ENCODE peak calls at places on chromosomes 6 and 20, in seven cellular contexts. F, S, I, O, L, W and M are unnamed samples.

GRCh38 chr6:165488624-165489295 is 174.3 kb downstream of the PDE10A start:
- DNase-seq in F (no peak), S (no peak), I (no peak), O (no peak), L (no peak), W (no peak), M (no peak)

GRCh38 chr6:167351656-167352354 is 26.9 kb downstream of the TTLL2 start:
- DNase-seq in F (no peak), S (no peak), I (no peak), O (no peak), L (no peak), W (no peak), M (no peak)

GRCh38 chr6:155887431-155887830 is 431.8 kb upstream of the NOX3 start:
- DNase-seq in F (no peak), S (no peak), I (no peak), O (no peak), L (peak; percentile 29), W (no peak), M (no peak)

GRCh38 chr6:6414946-6415345 is 94.5 kb upstream of the F13A1 start:
- DNase-seq in F (no peak), S (peak; percentile 79), I (no peak), O (no peak), L (no peak), W (no peak), M (no peak)

GRCh38 chr6:160386869-160387518 is 38.8 kb downstream of the SLC22A3 start:
- DNase-seq in F (peak; percentile 67), S (peak; percentile 95), I (no peak), O (peak; percentile 78), L (peak; percentile 51), W (no peak), M (no peak)

GRCh38 chr6:27630727-27631613 is 158.1 kb upstream of the ZNF184 start:
- DNase-seq in F (no peak), S (peak; percentile 74), I (no peak), O (peak; percentile 88), L (peak; percentile 92), W (peak; percentile 85), M (no peak)

GRCh38 chr20:63641792-63642517 is 11.3 kb downstream of the STMN3 start:
- DNase-seq in F (peak; percentile 77), S (peak; percentile 93), I (no peak), O (peak; percentile 89), L (peak; percentile 96), W (peak; percentile 61), M (peak; percentile 98)

GRCh38 chr6:64908104-64908503 is 798.9 kb downstream of the EYS start:
- DNase-seq in F (no peak), S (no peak), I (no peak), O (no peak), L (no peak), W (no peak), M (no peak)

GRCh38 chr6:6004147-6004995 is 2.4 kb downstream of the NRN1 start:
- DNase-seq in F (no peak), S (no peak), I (no peak), O (no peak), L (peak; percentile 33), W (no peak), M (no peak)

GRCh38 chr6:16982827-16983226 is 119.0 kb upstream of the STMND1 start:
- DNase-seq in F (no peak), S (peak; percentile 44), I (no peak), O (no peak), L (no peak), W (peak; percentile 75), M (no peak)

GRCh38 chr6:161168281-161168891 is 105.5 kb downstream of the AGPAT4 start:
- DNase-seq in F (peak; percentile 43), S (peak; percentile 99), I (no peak), O (peak; percentile 55), L (peak; percentile 95), W (peak; percentile 99), M (no peak)

GRCh38 chr6:18422136-18422535 is 35.0 kb downstream of the RNF144B start:
- DNase-seq in F (no peak), S (no peak), I (no peak), O (no peak), L (no peak), W (no peak), M (no peak)

GRCh38 chr6:7805828-7806227 is 79.9 kb downstream of the BMP6 start:
- DNase-seq in F (no peak), S (no peak), I (no peak), O (no peak), L (peak; percentile 42), W (no peak), M (no peak)

GRCh38 chr6:133705731-133706130 is 183.2 kb upstream of the TCF21 start:
- DNase-seq in F (no peak), S (peak; percentile 72), I (no peak), O (no peak), L (no peak), W (peak; percentile 88), M (no peak)

GRCh38 chr6:139490482-139490881 is 116.0 kb upstream of the CITED2 start:
- DNase-seq in F (no peak), S (no peak), I (no peak), O (peak; percentile 7), L (no peak), W (peak; percentile 10), M (peak; percentile 34)

GRCh38 chr20:33925867-33926266 is 67.8 kb upstream of the RALY start:
- DNase-seq in F (no peak), S (no peak), I (no peak), O (no peak), L (no peak), W (peak; percentile 74), M (no peak)

GRCh38 chr6:134961366-134961765 is 11.5 kb upstream of the ALDH8A1 start:
- DNase-seq in F (no peak), S (no peak), I (no peak), O (no peak), L (no peak), W (no peak), M (no peak)

GRCh38 chr6:127201321-127201720 is 65.3 kb upstream of the RNF146 start:
- DNase-seq in F (no peak), S (peak; percentile 23), I (no peak), O (no peak), L (peak; percentile 16), W (peak; percentile 79), M (no peak)

GRCh38 chr6:106256201-106256968 is 69.2 kb downstream of the ATG5 start:
- DNase-seq in F (no peak), S (peak; percentile 73), I (no peak), O (peak; percentile 18), L (no peak), W (peak; percentile 60), M (no peak)

GRCh38 chr6:112881027-112881426 is 533.9 kb downstream of the RFPL4B start:
- DNase-seq in F (no peak), S (peak; percentile 8), I (no peak), O (no peak), L (no peak), W (peak; percentile 71), M (no peak)

DNA sequence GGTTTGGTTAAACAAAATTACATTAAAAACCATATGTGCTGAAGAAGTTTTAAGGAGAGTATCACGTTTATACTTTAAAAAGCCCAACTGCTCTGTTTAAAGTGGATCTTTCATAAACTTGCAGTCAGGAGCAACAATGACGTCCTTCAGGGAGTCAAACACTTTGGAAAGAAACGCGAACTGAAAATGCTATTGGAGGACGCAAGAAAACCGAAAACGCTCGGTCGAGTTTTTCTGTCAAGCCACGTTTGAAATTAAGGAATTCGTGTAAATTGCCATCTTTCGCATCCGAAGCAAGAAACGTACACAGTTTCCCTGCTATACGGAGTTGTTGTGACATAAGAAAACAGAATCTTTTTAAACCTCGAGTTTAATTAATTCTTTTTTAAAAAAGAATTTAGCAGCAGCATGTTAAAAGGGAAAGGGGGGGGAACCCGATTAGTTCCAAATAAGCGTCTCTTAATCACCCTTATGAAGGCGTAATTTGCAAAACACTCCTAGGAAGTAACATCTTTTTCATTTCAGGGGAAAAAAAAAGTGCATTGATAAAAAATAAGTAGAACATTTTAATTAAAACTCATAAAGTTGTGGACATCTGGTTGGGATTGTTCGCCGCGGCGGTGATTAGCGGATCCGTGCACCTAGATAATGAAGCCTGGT is 295.3 kb downstream of the TFAP2C start:
- DNase-seq in F (no peak), S (no peak), I (no peak), O (no peak), L (peak; percentile 28), W (no peak), M (no peak)
- H3K4me3 ChIP-seq in F (no peak overlapping the region), S (no peak overlapping the region), I (no peak overlapping the region), O (no peak overlapping the region), L (no peak overlapping the region), W (no peak overlapping the region), M (no peak overlapping the region)

DNA sequence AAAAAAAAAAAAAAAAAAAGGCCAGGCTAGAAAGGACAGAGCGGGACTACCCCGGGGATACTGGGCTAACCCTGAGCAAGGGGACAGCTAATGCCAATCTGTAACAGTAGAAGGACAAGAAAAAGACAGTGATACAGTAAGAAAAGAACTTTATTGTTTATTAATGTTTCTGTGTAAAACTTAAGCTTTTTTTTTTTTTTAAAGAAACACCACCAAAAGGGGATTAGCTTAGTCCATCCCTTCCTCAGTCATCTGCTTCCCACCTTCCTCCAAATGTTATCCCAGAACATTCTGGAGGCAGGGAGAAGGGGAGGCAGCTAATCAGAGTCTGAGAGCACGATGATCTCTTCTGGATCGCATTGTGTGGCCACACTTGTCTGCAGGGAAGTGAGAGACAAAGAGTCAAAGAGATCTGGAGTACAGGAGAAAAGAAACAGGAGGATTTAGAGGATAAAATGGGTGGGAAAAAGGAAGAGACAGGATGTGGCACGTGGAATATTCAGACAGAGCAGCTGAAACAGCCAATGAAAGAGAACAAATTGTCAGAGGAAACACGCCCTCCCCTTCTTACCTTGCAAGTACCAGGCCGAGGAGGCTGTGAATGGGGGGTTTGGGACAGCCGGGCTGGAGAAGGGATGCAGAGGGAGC is 1.0 kb upstream of the ZBTB22 start:
- DNase-seq in F (no peak), S (no peak), I (no peak), O (no peak), L (no peak), W (no peak), M (no peak)
- H3K4me3 ChIP-seq in F (peak overlapping the region; percentile 56), S (peak overlapping the region; percentile 68), I (peak overlapping the region; percentile 76), O (peak overlapping the region; percentile 41), L (no peak overlapping the region), W (peak overlapping the region; percentile 63), M (peak overlapping the region; percentile 75)

DNA sequence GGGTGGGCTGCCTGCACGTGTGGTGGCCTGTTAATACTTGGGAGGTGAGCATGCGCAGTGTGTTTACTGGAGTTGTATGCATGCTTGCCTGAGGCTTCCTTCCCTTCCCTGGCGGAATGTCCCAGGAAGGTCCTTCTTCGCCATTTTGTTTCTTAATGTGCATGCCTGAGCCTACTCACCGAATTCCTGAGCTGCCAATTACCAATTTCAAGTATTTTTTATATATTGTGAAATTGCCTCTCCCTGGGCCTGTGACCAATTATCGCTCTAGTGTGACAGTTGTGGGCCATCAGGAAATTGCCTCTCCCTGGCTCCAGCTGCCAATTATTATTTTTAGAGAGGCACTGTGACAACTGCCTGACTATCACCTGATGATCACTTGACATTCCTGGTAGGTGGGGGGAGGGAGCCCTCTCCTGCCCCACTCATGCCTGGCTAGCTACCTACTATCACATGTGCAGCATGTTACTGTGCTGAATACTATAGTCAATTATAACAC is 70.0 kb downstream of the FAM50B start:
- DNase-seq in F (no peak), S (peak; percentile 80), I (no peak), O (peak; percentile 12), L (peak; percentile 86), W (peak; percentile 67), M (no peak)
- H3K4me3 ChIP-seq in F (no peak overlapping the region), S (no peak overlapping the region), I (no peak overlapping the region), O (no peak overlapping the region), L (no peak overlapping the region), W (no peak overlapping the region), M (no peak overlapping the region)

DNA sequence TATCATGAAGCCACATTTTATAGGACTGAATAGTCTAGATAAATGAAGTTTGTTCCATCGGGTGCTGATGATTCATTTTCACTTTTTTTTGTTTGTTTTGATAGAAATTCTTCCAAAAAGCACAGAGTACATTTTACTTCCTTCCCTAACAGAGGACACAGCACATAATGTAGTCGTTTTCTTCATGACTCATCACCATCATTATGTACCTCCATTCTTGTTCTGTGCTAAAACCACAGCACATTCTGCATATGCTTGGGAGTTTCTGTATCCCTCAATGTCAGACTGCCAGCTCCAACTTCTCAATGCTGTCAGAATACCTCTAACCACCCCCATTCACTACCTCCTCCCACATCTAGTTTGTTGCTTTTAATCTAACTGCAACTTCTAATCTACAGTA is 1004.9 kb upstream of the ADGRB3 start:
- DNase-seq in F (no peak), S (peak; percentile 2), I (no peak), O (no peak), L (peak; percentile 62), W (peak; percentile 96), M (no peak)
- H3K4me3 ChIP-seq in F (no peak overlapping the region), S (no peak overlapping the region), I (peak overlapping the region; percentile 15), O (no peak overlapping the region), L (no peak overlapping the region), W (no peak overlapping the region), M (no peak overlapping the region)